ENCODE peak calls at places on chromosomes 11 and 22, in nine cellular contexts. E is activated CD4-positive, alpha-beta T cell treated with anti-CD3 and anti-CD28 coated beads, Interleukin-2, amount 10 ng/mL, durations not matched to agents 7 days and 5 days; A is T-helper 17 cell; B is fibroblast of the aortic adventitia; M is erythroblast; Y is anterior cingulate cortex; L is Daoy; P is iris pigment epithelial cell; T is NAMALWA. F is an unnamed sample.

GRCh38 chr11:130217632-130218031 is 58.0 kb downstream of the ST14 start:
- DNase-seq in Y (no peak), M (no peak), A (no peak), L (no peak), T (no peak), B (no peak), P (no peak), E (no peak), F (no peak)

GRCh38 chr11:126310229-126310991 is 6.5 kb downstream of the DCPS start:
- DNase-seq in A (peak; percentile 19), T (peak; percentile 76), L (peak; percentile 74), E (peak; percentile 64), B (peak; percentile 82), Y (peak; percentile 66), M (peak; percentile 73), P (peak; percentile 69), F (peak; percentile 86)

GRCh38 chr11:65128182-65129145 is 5.9 kb downstream of the SYVN1 start:
- DNase-seq in B (no peak), Y (no peak), A (no peak), T (no peak), L (no peak), P (no peak), M (no peak), E (no peak), F (no peak)

GRCh38 chr11:134792044-134792443 is 380.0 kb upstream of the B3GAT1 start:
- DNase-seq in M (no peak), A (no peak), E (no peak), L (peak; percentile 68), T (no peak), B (no peak), P (peak; percentile 12), Y (no peak), F (no peak)

GRCh38 chr11:96241351-96241841 is 101.6 kb downstream of the MAML2 start:
- DNase-seq in B (no peak), M (no peak), L (no peak), T (peak; percentile 28), P (no peak), A (no peak), E (no peak), Y (no peak), F (no peak)

GRCh38 chr22:37860796-37861421 is 11.7 kb downstream of the EIF3L start:
- DNase-seq in B (no peak), L (no peak), Y (no peak), A (no peak), M (no peak), P (no peak), T (no peak), E (no peak), F (no peak)

GRCh38 chr11:83727251-83727650 is 441.1 kb upstream of the CCDC90B start:
- DNase-seq in M (no peak), P (no peak), T (no peak), A (no peak), E (no peak), L (no peak), B (no peak), Y (no peak), F (no peak)

GRCh38 chr22:37148742-37149665 is 712 bp downstream of the IL2RB start:
- DNase-seq in P (no peak), B (no peak), E (no peak), M (no peak), Y (no peak), T (no peak), L (no peak), A (no peak), F (no peak)

GRCh38 chr11:95089620-95090542 is at the start of gene ENDOD1:
- DNase-seq in T (peak; percentile 84), E (peak; percentile 83), B (peak; percentile 75), A (peak; percentile 81), Y (peak; percentile 81), M (peak; percentile 90), L (peak; percentile 90), P (peak; percentile 89), F (peak; percentile 95)

GRCh38 chr11:38448284-38448683 is 1850.2 kb upstream of the RAG2 start:
- DNase-seq in L (peak; percentile 1), A (no peak), B (no peak), M (peak; percentile 75), P (no peak), E (no peak), T (no peak), Y (no peak), F (no peak)

GRCh38 chr22:33893486-33893885 is 26.8 kb downstream of the LARGE1 start:
- DNase-seq in E (no peak), M (no peak), P (no peak), L (no peak), T (no peak), B (no peak), A (no peak), Y (no peak), F (no peak)

GRCh38 chr11:64069401-64070300 is 33.9 kb downstream of the FLRT1 start:
- DNase-seq in T (no peak), P (no peak), E (no peak), Y (no peak), A (no peak), M (no peak), B (no peak), L (no peak), F (no peak)